ENCODE peak calls at places on chromosome 15, in six cellular contexts. S is fibroblast of the aortic adventitia, D is left ventricle myocardium inferior, T is astrocyte, E is Caco-2, R is cardiac muscle cell. C is an unnamed sample.

GRCh38 chr15:62779041-62779810 is 263.3 kb upstream of the TPM1 start:
- DNase-seq in R (peak; percentile 79), T (peak; percentile 62), E (no peak), S (peak; percentile 75), D (peak; percentile 50), C (peak; percentile 88)

GRCh38 chr15:89068325-89068784 is 19.9 kb upstream of the ABHD2 start:
- DNase-seq in E (no peak), D (no peak), S (peak; percentile 93), R (peak; percentile 92), T (peak; percentile 99), C (peak; percentile 88)

GRCh38 chr15:74432271-74432967 is 1.3 kb downstream of the SEMA7A start:
- DNase-seq in D (no peak), S (no peak), T (no peak), R (no peak), E (no peak), C (peak; percentile 29)

GRCh38 chr15:34696506-34696905 is 58.3 kb downstream of the GJD2 start:
- DNase-seq in E (no peak), T (no peak), R (no peak), D (no peak), S (no peak), C (no peak)

GRCh38 chr15:80710635-80711553 is 15.8 kb downstream of the ABHD17C start:
- DNase-seq in E (no peak), T (peak; percentile 41), S (no peak), R (no peak), D (no peak), C (no peak)

GRCh38 chr15:80309769-80310384 is 57.9 kb upstream of the CTXND1 start:
- DNase-seq in E (peak; percentile 11), S (peak; percentile 42), R (peak; percentile 59), T (no peak), D (no peak), C (peak; percentile 52)

GRCh38 chr15:101277943-101278564 is 769 bp upstream of the SELENOS start:
- DNase-seq in E (no peak), T (no peak), S (no peak), R (no peak), D (no peak), C (peak; percentile 37)

GRCh38 chr15:38514601-38515000 is 50.0 kb downstream of the RASGRP1 start:
- DNase-seq in R (no peak), T (no peak), D (no peak), S (no peak), E (no peak), C (no peak)

GRCh38 chr15:86355798-86356197 is 276.1 kb downstream of the AGBL1 start:
- DNase-seq in D (no peak), R (no peak), S (no peak), E (no peak), T (peak; percentile 5), C (no peak)

GRCh38 chr15:79535536-79535935 is 103.4 kb downstream of the MINAR1 start:
- DNase-seq in R (no peak), D (no peak), E (no peak), S (peak; percentile 5), T (peak; percentile 34), C (no peak)

GRCh38 chr15:62566248-62566647 is 401.2 kb upstream of the C2CD4B start:
- DNase-seq in D (no peak), T (peak; percentile 24), R (peak; percentile 20), E (no peak), S (peak; percentile 49), C (no peak)

GRCh38 chr15:27679621-27680521 is 419.2 kb downstream of the OCA2 start:
- DNase-seq in R (no peak), T (peak; percentile 44), D (no peak), S (no peak), E (no peak), C (no peak)

GRCh38 chr15:78077860-78078187 is 313 bp upstream of the TBC1D2B start:
- DNase-seq in D (no peak), T (no peak), S (no peak), E (no peak), R (no peak), C (no peak)

GRCh38 chr15:49877117-49877860 is 241.7 kb downstream of the ATP8B4 start:
- DNase-seq in T (no peak), R (peak; percentile 89), E (no peak), S (peak; percentile 97), D (no peak), C (peak; percentile 58)

GRCh38 chr15:90814193-90814811 is 54.1 kb upstream of the FURIN start:
- DNase-seq in D (no peak), S (no peak), T (peak; percentile 42), E (no peak), R (no peak), C (no peak)

GRCh38 chr15:68445351-68445750 is 13.4 kb upstream of the ITGA11 start:
- DNase-seq in S (no peak), T (no peak), D (no peak), R (no peak), E (no peak), C (no peak)

GRCh38 chr15:74988007-74988800 is 7.2 kb upstream of the SCAMP5 start:
- DNase-seq in E (peak; percentile 78), R (peak; percentile 68), S (peak; percentile 45), D (no peak), T (no peak), C (no peak)

GRCh38 chr15:60396964-60397771 is 618 bp downstream of the ANXA2 start:
- DNase-seq in D (peak; percentile 79), E (peak; percentile 84), S (peak; percentile 70), T (no peak), R (peak; percentile 78), C (peak; percentile 74)

GRCh38 chr15:64460737-64461576 is 579 bp downstream of the ZNF609 start:
- DNase-seq in D (no peak), E (peak; percentile 35), T (peak; percentile 74), S (peak; percentile 79), R (peak; percentile 87), C (peak; percentile 81)

GRCh38 chr15:25246641-25247417 is 192.0 kb downstream of the UBE3A start:
- DNase-seq in R (no peak), S (no peak), E (no peak), D (no peak), T (no peak), C (no peak)

GRCh38 chr15:72515591-72516389 is 41.7 kb downstream of the ARIH1 start:
- DNase-seq in E (no peak), D (no peak), S (peak; percentile 25), R (peak; percentile 56), T (peak; percentile 55), C (no peak)

GRCh38 chr15:86231864-86232801 is 152.5 kb downstream of the AGBL1 start:
- DNase-seq in R (peak; percentile 22), E (peak; percentile 3), D (no peak), T (peak; percentile 25), S (peak; percentile 42), C (peak; percentile 19)

GRCh38 chr15:80228959-80229610 is 22.9 kb downstream of the CTXND1 start:
- DNase-seq in D (no peak), E (no peak), T (peak; percentile 59), R (peak; percentile 56), S (peak; percentile 25), C (no peak)

GRCh38 chr15:59237854-59238252 is 31.2 kb downstream of the LDHAL6B start:
- DNase-seq in T (no peak), E (no peak), D (no peak), R (peak; percentile 11), S (no peak), C (peak; percentile 10)

GRCh38 chr15:85615930-85616329 is 178.8 kb downstream of the KLHL25 start:
- DNase-seq in D (no peak), T (no peak), E (peak; percentile 57), S (peak; percentile 62), R (peak; percentile 71), C (no peak)

GRCh38 chr15:69150336-69150735 is 10.1 kb upstream of the GLCE start:
- DNase-seq in D (no peak), E (no peak), S (no peak), T (no peak), R (no peak), C (no peak)

DNA sequence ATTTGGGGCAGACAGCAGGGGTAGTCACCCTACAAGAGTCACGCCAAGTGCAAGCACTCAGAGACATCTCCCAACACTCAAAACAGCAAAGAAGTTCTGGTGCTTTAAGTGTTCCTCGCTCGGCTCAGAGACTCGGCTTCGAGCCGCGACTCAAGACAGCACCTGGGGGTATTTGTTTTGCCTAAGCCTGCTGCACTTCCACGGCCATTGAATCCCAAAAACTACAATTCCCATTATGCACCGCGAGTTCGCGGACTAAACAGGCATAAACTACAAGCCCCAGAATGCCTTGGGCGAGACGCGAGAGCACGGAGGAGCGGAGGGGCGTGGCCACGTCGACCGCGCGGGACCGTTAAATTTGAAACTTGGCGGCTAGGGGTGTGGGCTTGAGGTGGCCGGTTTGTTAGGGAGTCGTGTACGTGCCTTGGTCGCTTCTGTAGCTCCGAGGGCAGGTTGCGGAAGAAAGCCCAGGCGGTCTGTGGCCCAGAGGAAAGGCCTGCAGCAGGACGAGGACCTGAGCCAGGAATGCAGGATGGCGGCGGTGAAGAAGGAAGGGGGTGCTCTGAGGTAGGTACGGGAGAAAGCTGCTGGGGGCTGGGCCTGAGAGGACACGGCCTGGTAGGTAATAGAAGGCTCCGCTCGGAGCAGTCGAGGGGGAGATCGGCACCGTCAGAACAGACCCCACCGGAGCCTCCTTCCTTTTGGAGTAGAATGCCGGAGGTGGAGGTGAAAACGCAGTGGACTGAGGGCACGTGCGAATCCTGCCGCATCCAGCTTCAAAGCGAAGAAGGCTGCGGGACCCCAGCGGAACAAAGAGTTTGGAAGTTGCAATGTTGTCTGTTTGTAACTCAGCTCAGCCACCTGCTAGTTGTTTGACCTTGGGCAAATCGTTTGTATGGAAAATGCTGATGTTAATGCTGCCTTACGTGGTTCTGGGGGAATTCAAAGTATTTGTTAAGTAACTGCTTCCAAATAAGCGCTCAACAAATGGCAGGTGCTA is at the start of gene BUB1B:
- DNase-seq in T (peak; percentile 70), E (peak; percentile 95), R (peak; percentile 94), D (peak; percentile 89), S (peak; percentile 90), C (peak; percentile 82)
- H3K4me3 ChIP-seq in T (peak within 1 kb of the TSS; percentile 97), E (peak within 1 kb of the TSS; percentile 82), R (peak within 1 kb of the TSS; percentile 71), D (peak within 1 kb of the TSS; percentile 75), S (peak within 1 kb of the TSS; percentile 95), C (peak within 1 kb of the TSS; percentile 97)

GRCh38 chr15:65962187-65962586 is 92.9 kb downstream of the RAB11A start:
- DNase-seq in S (no peak), D (no peak), E (no peak), T (no peak), R (no peak), C (no peak)
- TF ChIP-seq CTCF in S (peak; percentile 17), D (peak; percentile 44), E (no peak), T (no peak), R (no peak), C (no peak)

GRCh38 chr15:96416218-96416933 is 85.9 kb downstream of the NR2F2 start:
- DNase-seq in E (no peak), R (no peak), D (no peak), T (no peak), S (no peak), C (no peak)
- H3K4me3 ChIP-seq in E (no peak overlapping the region), R (no peak overlapping the region), D (peak overlapping the region; percentile 53), T (peak overlapping the region; percentile 43), S (no peak overlapping the region), C (no peak overlapping the region)

GRCh38 chr15:37206690-37207089 is 106.3 kb upstream of the MEIS2 start:
- DNase-seq in D (no peak), S (no peak), T (no peak), R (no peak), E (peak; percentile 10), C (no peak)

GRCh38 chr15:37208475-37209363 is 108.4 kb upstream of the MEIS2 start:
- DNase-seq in S (no peak), T (no peak), D (no peak), E (no peak), R (no peak), C (no peak)

GRCh38 chr15:37203050-37203449 is 102.7 kb upstream of the MEIS2 start:
- DNase-seq in R (no peak), T (no peak), S (no peak), E (no peak), D (no peak), C (no peak)

GRCh38 chr15:37199546-37199945 is 99.2 kb upstream of the MEIS2 start:
- DNase-seq in S (no peak), T (no peak), D (no peak), E (no peak), R (no peak), C (no peak)

GRCh38 chr15:37204698-37205097 is 104.3 kb upstream of the MEIS2 start:
- DNase-seq in T (no peak), R (no peak), S (no peak), D (no peak), E (peak; percentile 5), C (no peak)
- TF ChIP-seq CTCF in T (no peak), R (no peak), S (no peak), D (peak; percentile 21), E (peak; percentile 19), C (no peak)